ENCODE peak calls at places on chromosomes 11 and 22, in five cellular contexts. One of them, this sample, is unnamed.

GRCh38 chr11:42482822-42483221 is 829.0 kb upstream of the API5 start:
- DNase-seq in amniotic stem cell: no peak
- DNase-seq in glutamatergic neuron: no peak
- DNase-seq in left colon: no peak
- DNase-seq in Calu3: no peak
- DNase-seq in this sample: no peak

GRCh38 chr22:48045369-48045768 is 1282.9 kb downstream of the TBC1D22A start:
- DNase-seq in amniotic stem cell: no peak
- DNase-seq in glutamatergic neuron: no peak
- DNase-seq in left colon: peak; percentile 9
- DNase-seq in Calu3: no peak
- DNase-seq in this sample: no peak

GRCh38 chr22:46104881-46105493 is 45.3 kb upstream of the PPARA start:
- DNase-seq in amniotic stem cell: no peak
- DNase-seq in glutamatergic neuron: no peak
- DNase-seq in left colon: no peak
- DNase-seq in Calu3: peak; percentile 30
- DNase-seq in this sample: no peak

GRCh38 chr11:12239396-12240298 is 129.3 kb downstream of the MICAL2 start:
- DNase-seq in amniotic stem cell: no peak
- DNase-seq in glutamatergic neuron: no peak
- DNase-seq in left colon: no peak
- DNase-seq in Calu3: no peak
- DNase-seq in this sample: no peak

GRCh38 chr11:73916435-73916834 is 34.4 kb upstream of the DNAJB13 start:
- DNase-seq in amniotic stem cell: no peak
- DNase-seq in glutamatergic neuron: no peak
- DNase-seq in left colon: no peak
- DNase-seq in Calu3: no peak
- DNase-seq in this sample: no peak

GRCh38 chr11:126989942-126990715 is 10.4 kb downstream of the KIRREL3 start:
- DNase-seq in amniotic stem cell: peak; percentile 80
- DNase-seq in glutamatergic neuron: peak; percentile 94
- DNase-seq in left colon: peak; percentile 72
- DNase-seq in Calu3: peak; percentile 74
- DNase-seq in this sample: no peak

GRCh38 chr11:93073026-93073425 is 103.6 kb downstream of the MTNR1B start:
- DNase-seq in amniotic stem cell: no peak
- DNase-seq in glutamatergic neuron: no peak
- DNase-seq in left colon: no peak
- DNase-seq in Calu3: no peak
- DNase-seq in this sample: no peak

GRCh38 chr11:3162410-3163240 is 2.5 kb downstream of the OSBPL5 start:
- DNase-seq in amniotic stem cell: no peak
- DNase-seq in glutamatergic neuron: no peak
- DNase-seq in left colon: no peak
- DNase-seq in Calu3: no peak
- DNase-seq in this sample: no peak

GRCh38 chr11:93549986-93550385 is 6.8 kb upstream of the SMCO4 start:
- DNase-seq in amniotic stem cell: no peak
- DNase-seq in glutamatergic neuron: no peak
- DNase-seq in left colon: no peak
- DNase-seq in Calu3: no peak
- DNase-seq in this sample: no peak

GRCh38 chr11:70243912-70244652 is 26.4 kb upstream of the PPFIA1 start:
- DNase-seq in amniotic stem cell: no peak
- DNase-seq in glutamatergic neuron: no peak
- DNase-seq in left colon: no peak
- DNase-seq in Calu3: no peak
- DNase-seq in this sample: no peak

GRCh38 chr22:24189249-24190158 is 8.2 kb downstream of the SUSD2 start:
- DNase-seq in amniotic stem cell: no peak
- DNase-seq in glutamatergic neuron: peak; percentile 78
- DNase-seq in left colon: peak; percentile 78
- DNase-seq in Calu3: peak; percentile 89
- DNase-seq in this sample: no peak

GRCh38 chr11:70471254-70471653 is 72.9 kb downstream of the CTTN start:
- DNase-seq in amniotic stem cell: no peak
- DNase-seq in glutamatergic neuron: peak; percentile 56
- DNase-seq in left colon: no peak
- DNase-seq in Calu3: peak; percentile 22
- DNase-seq in this sample: no peak

GRCh38 chr11:117170210-117170609 is 8.3 kb upstream of the SIDT2 start:
- DNase-seq in amniotic stem cell: no peak
- DNase-seq in glutamatergic neuron: no peak
- DNase-seq in left colon: no peak
- DNase-seq in Calu3: no peak
- DNase-seq in this sample: no peak